ENCODE peak calls at places on chromosomes 5 and 9, in seven cellular contexts. S is right cardiac atrium, M is NCI-H446 treated with DMSO at 0.1 percent for 48 hours, F is astrocyte of the spinal cord, T is hippocampal formation, U is HTR-8/SVneo, R is AG20443. L is an unnamed sample.

GRCh38 chr5:91487420-91487819 is 104.3 kb upstream of the ARRDC3 start:
- DNase-seq in S (no peak), M (no peak), F (no peak), T (no peak), U (no peak), R (no peak), L (no peak)

GRCh38 chr5:141359790-141360426 is at the start of gene PCDHGB2:
- DNase-seq in S (no peak), M (peak), F (peak), T (no peak), U (no peak), R (peak), L (peak)

GRCh38 chr9:114273461-114273881 is 49.4 kb upstream of the ORM1 start:
- DNase-seq in S (peak), M (no peak), F (no peak), T (no peak), U (no peak), R (no peak), L (no peak)

GRCh38 chr9:69674741-69675438 is 2.7 kb upstream of the APBA1 start:
- DNase-seq in S (no peak), M (peak), F (peak), T (no peak), U (no peak), R (peak), L (peak)

GRCh38 chr5:113381015-113381326 is 53.8 kb downstream of the TSSK1B start:
- DNase-seq in S (no peak), M (no peak), F (no peak), T (no peak), U (no peak), R (no peak), L (no peak)

GRCh38 chr5:81171769-81172168 is 61.4 kb upstream of the CKMT2 start:
- DNase-seq in S (no peak), M (no peak), F (no peak), T (no peak), U (peak), R (no peak), L (peak)

GRCh38 chr9:121564861-121565260 is 65.2 kb upstream of the GGTA1 start:
- DNase-seq in S (no peak), M (no peak), F (no peak), T (no peak), U (no peak), R (no peak), L (no peak)

GRCh38 chr5:65186646-65187227 is 295.0 kb downstream of the ADAMTS6 start:
- DNase-seq in S (no peak), M (no peak), F (peak), T (no peak), U (no peak), R (no peak), L (no peak)

GRCh38 chr5:142015781-142016533 is 3.1 kb upstream of the GNPDA1 start:
- DNase-seq in S (no peak), M (no peak), F (peak), T (no peak), U (no peak), R (no peak), L (peak)

GRCh38 chr9:20684865-20685696 is 1.0 kb downstream of the FOCAD start:
- DNase-seq in S (no peak), M (peak), F (peak), T (no peak), U (no peak), R (peak), L (peak)

GRCh38 chr9:72041369-72041768 is 19.0 kb downstream of the C9orf57 start:
- DNase-seq in S (no peak), M (no peak), F (no peak), T (no peak), U (no peak), R (no peak), L (no peak)

GRCh38 chr9:110021891-110022290 is 186.1 kb downstream of the C9orf152 start:
- DNase-seq in S (no peak), M (no peak), F (no peak), T (no peak), U (no peak), R (no peak), L (no peak)

GRCh38 chr9:16139781-16140180 is 586.9 kb downstream of the CCDC171 start:
- DNase-seq in S (peak), M (no peak), F (no peak), T (no peak), U (no peak), R (no peak), L (no peak)

GRCh38 chr5:120873083-120873482 is 409.0 kb downstream of the PRR16 start:
- DNase-seq in S (no peak), M (no peak), F (peak), T (no peak), U (no peak), R (no peak), L (no peak)

GRCh38 chr9:13427587-13427986 is 148.1 kb upstream of the MPDZ start:
- DNase-seq in S (no peak), M (peak), F (peak), T (no peak), U (peak), R (peak), L (peak)

GRCh38 chr9:114114364-114114763 is 15.3 kb upstream of the KIF12 start:
- DNase-seq in S (no peak), M (no peak), F (no peak), T (no peak), U (no peak), R (no peak), L (no peak)

GRCh38 chr5:61299254-61299653 is 32.8 kb upstream of the ZSWIM6 start:
- DNase-seq in S (no peak), M (no peak), F (peak), T (no peak), U (no peak), R (no peak), L (no peak)

GRCh38 chr9:935348-935965 is 41.0 kb upstream of the DMRT3 start:
- DNase-seq in S (no peak), M (no peak), F (no peak), T (no peak), U (no peak), R (peak), L (no peak)

GRCh38 chr5:37248970-37249819 is at the start of gene CPLANE1:
- DNase-seq in S (peak), M (peak), F (peak), T (peak), U (peak), R (peak), L (peak)

GRCh38 chr5:143314664-143315063 is 88.8 kb downstream of the NR3C1 start:
- DNase-seq in S (no peak), M (peak), F (peak), T (no peak), U (peak), R (peak), L (peak)

GRCh38 chr9:84697494-84698114 is 28.1 kb downstream of the NTRK2 start:
- DNase-seq in S (peak), M (no peak), F (peak), T (peak), U (peak), R (peak), L (peak)

GRCh38 chr5:72378636-72379289 is 58.6 kb downstream of the PTCD2 start:
- DNase-seq in S (no peak), M (peak), F (peak), T (no peak), U (peak), R (peak), L (peak)

GRCh38 chr9:113403651-113404050 is 2.6 kb upstream of the ALAD start:
- DNase-seq in S (no peak), M (no peak), F (no peak), T (no peak), U (no peak), R (no peak), L (no peak)

GRCh38 chr9:133945977-133946753 is 46.0 kb downstream of the VAV2 start:
- DNase-seq in S (no peak), M (no peak), F (no peak), T (no peak), U (no peak), R (no peak), L (no peak)